ENCODE peak calls at places on chromosome 22, in four cellular contexts. J is hippocampal formation, A is iPS-NIHi11, C is lung. M is an unnamed sample.

GRCh38 chr22:40609216-40609615 is 27.3 kb downstream of the MRTFA start:
- DNase-seq in J (no peak), C (no peak), A (no peak), M (no peak)

GRCh38 chr22:46578824-46579561 is 41.2 kb upstream of the GRAMD4 start:
- DNase-seq in C (no peak), A (no peak), J (peak), M (peak)

GRCh38 chr22:46686221-46686872 is 51.7 kb downstream of the CERK start:
- DNase-seq in A (no peak), C (no peak), J (no peak), M (no peak)

GRCh38 chr22:22702159-22702873 is 57.9 kb downstream of the GGTLC2 start:
- DNase-seq in A (peak), J (no peak), C (no peak), M (peak)

GRCh38 chr22:28710112-28710888 is 30.7 kb upstream of the TTC28 start:
- DNase-seq in J (no peak), C (no peak), A (no peak), M (no peak)

GRCh38 chr22:33807465-33807864 is 112.8 kb downstream of the LARGE1 start:
- DNase-seq in C (no peak), A (no peak), J (no peak), M (no peak)

GRCh38 chr22:36510966-36511881 is 4.4 kb upstream of the FOXRED2 start:
- DNase-seq in A (peak), C (no peak), J (peak), M (peak)

GRCh38 chr22:29480262-29480511 is 169 bp downstream of the NEFH start:
- DNase-seq in A (no peak), C (no peak), J (no peak), M (no peak)

GRCh38 chr22:27800250-27801131 is 1.1 kb downstream of the MN1 start:
- DNase-seq in C (no peak), J (no peak), A (peak), M (peak)

GRCh38 chr22:50057868-50058311 is at the start of gene TTLL8:
- DNase-seq in J (no peak), A (peak), C (no peak), M (no peak)

GRCh38 chr22:22973336-22973735 is 85.7 kb downstream of the IGLL5 start:
- DNase-seq in A (no peak), J (no peak), C (no peak), M (no peak)